ENCODE peak calls at places on chromosomes 5 and 9, in seven cellular contexts. E is Peyer's patch, U is Caco-2, J is neural progenitor cell, G is prostate gland, A is astrocyte, S is hepatocyte. R is an unnamed sample. For H3K4me1, the result is how much of the 10 kb centered on the place peaks cover.

GRCh38 chr9:112378441-112379176 is 1.3 kb upstream of the HSDL2 start:
- DNase-seq in S (peak), G (no peak), U (no peak), A (no peak), E (peak), J (no peak), R (peak)

GRCh38 chr5:129460951-129461815 is 1.1 kb downstream of the ADAMTS19 start:
- DNase-seq in G (peak), S (peak), A (peak), E (peak), J (peak), U (peak), R (peak)

GRCh38 chr9:110337727-110338522 is at the start of gene TXNDC8:
- DNase-seq in U (no peak), E (no peak), S (no peak), J (no peak), G (no peak), A (peak), R (no peak)

GRCh38 chr9:136644593-136645342 is 17.9 kb upstream of the EGFL7 start:
- DNase-seq in J (peak), G (peak), A (no peak), U (peak), S (peak), E (peak), R (peak)

GRCh38 chr5:95027151-95027721 is 257.7 kb downstream of the MCTP1 start:
- DNase-seq in G (no peak), A (no peak), J (no peak), S (no peak), U (no peak), E (no peak), R (no peak)

GRCh38 chr5:83255268-83255667 is 177.9 kb downstream of the XRCC4 start:
- DNase-seq in J (no peak), U (no peak), G (no peak), S (no peak), E (no peak), A (peak), R (no peak)

GRCh38 chr5:56914678-56915077 is 5.3 kb downstream of the SETD9 start:
- DNase-seq in A (no peak), U (no peak), J (no peak), E (no peak), G (no peak), S (no peak), R (no peak)

GRCh38 chr5:106171708-106172107 is 1499.0 kb downstream of the EFNA5 start:
- DNase-seq in U (no peak), E (no peak), S (no peak), J (no peak), A (peak), G (no peak), R (no peak)

GRCh38 chr9:86354882-86355399 is 731 bp upstream of the TUT7 start:
- DNase-seq in A (peak), J (no peak), G (no peak), U (no peak), E (no peak), S (no peak), R (no peak)

GRCh38 chr9:22049411-22049810 is 40.3 kb upstream of the CDKN2B start:
- DNase-seq in U (no peak), A (peak), S (no peak), J (no peak), G (no peak), E (no peak), R (no peak)

GRCh38 chr5:28523887-28524637 is 1485.7 kb upstream of the CDH9 start:
- DNase-seq in J (no peak), E (no peak), U (no peak), S (no peak), A (peak), G (no peak), R (no peak)

GRCh38 chr5:37834542-37835399 is 5.1 kb downstream of the GDNF start:
- DNase-seq in J (peak), A (no peak), G (no peak), U (no peak), S (peak), E (no peak), R (no peak)

GRCh38 chr5:90528704-90529233 is 615 bp downstream of the LYSMD3 start:
- DNase-seq in E (no peak), G (peak), A (peak), U (peak), J (peak), S (peak), R (peak)

GRCh38 chr5:1654786-1655495 is 131.2 kb upstream of the LPCAT1 start:
- DNase-seq in S (no peak), G (no peak), J (no peak), A (no peak), U (no peak), E (no peak), R (peak)

GRCh38 chr5:83993803-83994202 is 273.1 kb upstream of the HAPLN1 start:
- DNase-seq in J (no peak), A (peak), G (no peak), S (no peak), U (no peak), E (no peak), R (no peak)

GRCh38 chr9:70110194-70111041 is 66.8 kb downstream of the MAMDC2 start:
- DNase-seq in U (no peak), A (peak), E (no peak), S (no peak), J (no peak), G (no peak), R (no peak)

DNA sequence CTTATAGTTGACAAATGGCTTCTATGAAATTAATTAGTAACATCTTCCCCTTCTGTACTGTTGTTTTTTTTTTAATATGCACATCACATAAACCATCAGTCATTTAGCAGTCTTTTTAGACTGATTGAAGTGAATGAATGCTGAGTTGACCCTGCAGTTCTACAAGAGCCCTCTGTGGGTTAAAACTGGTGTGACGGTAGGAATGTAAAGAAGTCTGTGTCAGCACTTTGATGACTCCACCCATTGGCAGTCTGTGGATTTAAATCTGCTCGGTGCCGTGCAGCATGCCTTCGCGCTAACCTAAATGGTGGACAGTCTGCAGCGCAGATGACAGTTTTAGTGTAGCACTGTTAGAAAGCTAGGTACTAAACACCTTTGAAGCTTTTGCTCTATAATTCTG is 3.1 kb downstream of the GTF3C4 start:
- DNase-seq in S (peak), A (peak), U (peak), G (no peak), E (no peak), J (peak), R (no peak)
- H3K4me1 ChIP-seq in S (under half), A (under half), U (under half), G (under half), E (under half), J (under half), R (under half)

GRCh38 chr5:8954801-8955200 is 591.1 kb downstream of the SEMA5A start:
- DNase-seq in J (no peak), G (no peak), E (no peak), A (no peak), S (no peak), U (no peak), R (no peak)
- TF ChIP-seq CTCF in J (no peak), G (no peak), E (no peak), A (peak), S (no peak), U (no peak), R (no peak)

GRCh38 chr5:119275146-119275872 is 80.5 kb upstream of the TNFAIP8 start:
- DNase-seq in E (no peak), A (peak), J (no peak), S (peak), G (no peak), U (no peak), R (no peak)
- H3K4me1 ChIP-seq in E (under half), A (under half), J (under half), S (under half), G (under half), U (under half), R (under half)

GRCh38 chr5:180116077-180116375 is 44.5 kb upstream of the RNF130 start:
- DNase-seq in U (no peak), J (no peak), E (peak), A (no peak), G (no peak), S (no peak), R (no peak)

GRCh38 chr5:180118391-180118791 is 46.8 kb upstream of the RNF130 start:
- DNase-seq in G (no peak), E (peak), S (no peak), A (no peak), U (no peak), J (no peak), R (no peak)

GRCh38 chr5:180115326-180116076 is 43.9 kb upstream of the RNF130 start:
- DNase-seq in G (no peak), J (no peak), U (no peak), S (no peak), A (no peak), E (peak), R (no peak)

GRCh38 chr5:180117378-180117725 is 45.8 kb upstream of the RNF130 start:
- DNase-seq in A (no peak), E (no peak), J (no peak), S (no peak), U (no peak), G (no peak), R (no peak)

GRCh38 chr5:180116441-180117377 is 45.1 kb upstream of the RNF130 start:
- DNase-seq in S (no peak), E (peak), J (peak), U (peak), A (no peak), G (peak), R (no peak)
- TF ChIP-seq CTCF in S (no peak), E (no peak), J (peak), U (peak), A (no peak), G (no peak), R (no peak)

GRCh38 chr5:52605317-52605991 is 182.3 kb upstream of the ITGA1 start:
- DNase-seq in S (no peak), E (no peak), U (no peak), G (no peak), J (no peak), A (no peak), R (no peak)

GRCh38 chr5:52604151-52604550 is 183.6 kb upstream of the ITGA1 start:
- DNase-seq in U (peak), J (no peak), G (no peak), S (peak), E (no peak), A (no peak), R (no peak)

GRCh38 chr5:52605992-52606321 is 181.8 kb upstream of the ITGA1 start:
- DNase-seq in J (no peak), A (no peak), G (no peak), E (no peak), S (no peak), U (no peak), R (no peak)

GRCh38 chr5:52607425-52607824 is 180.3 kb upstream of the ITGA1 start:
- DNase-seq in S (no peak), J (no peak), A (no peak), G (no peak), E (no peak), U (no peak), R (no peak)

GRCh38 chr5:52603742-52604141 is 184.0 kb upstream of the ITGA1 start:
- DNase-seq in E (no peak), J (no peak), U (no peak), A (no peak), G (no peak), S (peak), R (no peak)
- H3K4me1 ChIP-seq in E (under half), J (under half), U (under half), A (under half), G (under half), S (under half), R (under half)

GRCh38 chr5:139675213-139675612 is 27.1 kb downstream of the CXXC5 start:
- DNase-seq in J (no peak), A (no peak), G (no peak), E (no peak), U (no peak), S (no peak), R (no peak)

GRCh38 chr5:139675825-139676224 is 27.7 kb downstream of the CXXC5 start:
- DNase-seq in G (no peak), U (no peak), A (no peak), J (no peak), E (no peak), S (no peak), R (no peak)

GRCh38 chr5:139676951-139677367 is 28.8 kb downstream of the CXXC5 start:
- DNase-seq in U (no peak), G (no peak), J (peak), S (no peak), A (no peak), E (no peak), R (no peak)

GRCh38 chr5:139677404-139678282 is 29.5 kb downstream of the CXXC5 start:
- DNase-seq in U (no peak), G (no peak), E (no peak), A (no peak), S (no peak), J (peak), R (no peak)

GRCh38 chr5:139676406-139676805 is 28.3 kb downstream of the CXXC5 start:
- DNase-seq in J (no peak), G (no peak), U (no peak), E (no peak), S (no peak), A (no peak), R (no peak)
- TF ChIP-seq CTCF in J (no peak), G (no peak), U (no peak), E (no peak), S (no peak), A (no peak), R (no peak)

DNA sequence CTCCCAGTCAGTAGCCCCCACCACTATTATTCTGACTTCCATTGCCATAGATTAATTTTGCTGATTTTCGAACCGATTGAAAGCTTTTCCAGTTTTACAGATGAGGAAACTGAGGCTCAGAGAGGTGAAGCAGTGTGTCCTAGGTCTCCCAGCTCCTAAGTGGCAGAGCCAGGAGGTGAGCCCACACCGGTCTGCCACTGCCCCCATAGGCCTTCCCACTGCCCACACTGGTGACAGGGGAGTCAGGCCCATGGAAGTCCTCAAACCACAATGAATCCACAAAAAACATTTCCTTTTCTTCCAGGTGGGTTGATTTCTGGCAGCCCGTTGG is 54.9 kb upstream of the RPL26L1 start:
- DNase-seq in U (no peak), J (no peak), S (no peak), G (no peak), E (no peak), A (no peak), R (no peak)
- H3K4me1 ChIP-seq in U (half or more), J (under half), S (under half), G (under half), E (under half), A (half or more), R (under half)